ENCODE peak calls at places on chromosomes 16 and 17, in six cellular contexts. W, P, I, X, S and E are unnamed samples.

GRCh38 chr16:20976568-20976967 is 76.0 kb downstream of the LYRM1 start:
- DNase-seq in X (no peak), P (no peak), S (no peak), W (no peak), I (no peak), E (no peak)

GRCh38 chr17:32623196-32623595 is 136.4 kb downstream of the CDK5R1 start:
- DNase-seq in W (no peak), S (no peak), X (no peak), I (peak), P (no peak), E (no peak)

GRCh38 chr17:41689497-41690299 is 1.0 kb downstream of the EIF1 start:
- DNase-seq in P (no peak), X (no peak), W (no peak), I (peak), S (no peak), E (no peak)

GRCh38 chr17:6384481-6384880 is 50.4 kb downstream of the AIPL1 start:
- DNase-seq in W (no peak), X (no peak), I (no peak), P (no peak), S (no peak), E (no peak)

GRCh38 chr16:69417537-69418199 is 6.8 kb upstream of the CYB5B start:
- DNase-seq in W (no peak), P (no peak), S (peak), X (no peak), I (no peak), E (peak)

GRCh38 chr17:65362826-65363225 is 198.6 kb downstream of the AXIN2 start:
- DNase-seq in I (peak), S (no peak), W (no peak), P (no peak), X (no peak), E (peak)

GRCh38 chr17:82693168-82693867 is 5.2 kb downstream of the RAB40B start:
- DNase-seq in P (peak), I (no peak), S (no peak), X (peak), W (no peak), E (no peak)

GRCh38 chr17:8799851-8800212 is 667 bp upstream of the MFSD6L start:
- DNase-seq in P (no peak), S (no peak), W (no peak), X (no peak), I (no peak), E (no peak)

GRCh38 chr16:57388359-57389086 is 16.0 kb upstream of the CCL17 start:
- DNase-seq in S (no peak), P (no peak), W (no peak), I (no peak), X (no peak), E (no peak)

GRCh38 chr17:60745544-60745943 is 67.9 kb downstream of the BCAS3 start:
- DNase-seq in P (no peak), I (peak), X (no peak), S (no peak), W (no peak), E (no peak)

GRCh38 chr16:30896203-30896889 is at the start of gene CTF1:
- DNase-seq in W (peak), S (no peak), I (peak), P (peak), X (peak), E (no peak)

GRCh38 chr16:10036951-10037350 is 145.3 kb downstream of the GRIN2A start:
- DNase-seq in P (no peak), S (no peak), W (no peak), I (no peak), X (no peak), E (peak)

GRCh38 chr16:10040136-10041080 is 141.8 kb downstream of the GRIN2A start:
- DNase-seq in P (no peak), W (no peak), X (no peak), S (no peak), I (no peak), E (no peak)

GRCh38 chr16:10045291-10045775 is 136.9 kb downstream of the GRIN2A start:
- DNase-seq in I (no peak), P (no peak), X (no peak), W (no peak), S (no peak), E (no peak)

GRCh38 chr16:10037771-10038170 is 144.5 kb downstream of the GRIN2A start:
- DNase-seq in S (no peak), P (no peak), W (peak), X (no peak), I (no peak), E (no peak)

DNA sequence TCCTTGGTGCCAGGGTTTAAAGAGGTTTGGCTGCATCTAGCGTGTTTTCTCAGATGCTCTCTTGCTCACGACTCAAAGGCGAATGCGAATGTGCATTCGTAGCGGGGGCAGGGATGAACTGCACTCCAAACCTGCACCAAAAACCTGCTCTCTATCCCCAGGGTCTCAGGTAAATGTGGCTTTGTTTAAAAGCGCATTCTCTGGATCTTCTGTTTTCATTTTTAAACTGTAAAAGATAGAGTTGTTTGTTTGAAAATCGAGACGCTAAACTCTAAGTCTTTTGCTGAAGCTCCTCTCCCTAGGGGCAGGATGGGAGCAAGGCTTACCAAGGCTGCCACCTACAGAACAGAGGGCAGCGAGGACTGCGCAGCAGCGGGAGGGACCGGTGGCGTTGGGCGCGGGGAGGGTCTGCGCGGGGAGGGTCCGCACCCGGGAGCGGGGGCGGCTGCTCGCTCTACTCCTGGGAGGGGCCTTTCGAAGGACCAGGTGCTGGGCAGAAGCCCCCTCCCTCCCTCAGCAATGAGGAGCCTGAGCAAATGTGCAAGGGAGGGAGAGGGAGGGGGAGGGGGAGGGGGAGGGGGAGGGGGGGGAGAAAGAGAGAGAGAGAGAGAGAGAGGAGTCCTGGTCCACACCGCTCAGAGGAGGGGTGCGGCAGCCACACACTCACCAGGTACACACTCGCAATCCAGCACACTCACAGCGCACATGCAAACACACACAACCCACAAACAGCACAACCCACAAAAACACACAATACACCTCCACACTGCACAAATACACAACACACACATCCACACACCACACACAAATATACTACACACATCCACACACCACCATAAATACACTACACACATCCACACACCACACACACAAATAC is 142.8 kb downstream of the GRIN2A start:
- DNase-seq in S (peak), P (no peak), X (no peak), I (no peak), W (no peak), E (no peak)
- TF ChIP-seq CTCF in S (no peak), P (no peak), X (no peak), I (no peak), W (no peak), E (peak)

DNA sequence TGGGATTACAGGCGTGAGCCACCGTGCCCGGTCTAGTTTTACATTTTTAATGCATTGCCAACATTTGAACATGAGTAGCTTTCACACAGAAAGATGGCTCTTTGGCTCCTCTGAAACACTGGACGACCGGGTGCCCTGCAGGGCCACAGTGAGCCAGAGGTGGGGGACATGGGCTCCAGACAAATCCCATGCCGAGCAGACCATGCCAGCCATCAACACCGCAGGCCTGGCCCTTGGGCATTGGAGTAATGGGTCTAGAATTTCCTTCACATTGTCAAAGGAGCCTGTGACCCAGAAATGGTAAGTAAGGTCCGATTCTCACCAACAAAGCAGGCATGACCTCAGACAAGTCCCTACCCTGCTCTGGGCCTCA is 21.4 kb upstream of the MPRIP start:
- DNase-seq in X (no peak), P (no peak), I (no peak), W (no peak), S (no peak), E (no peak)
- H3K4me3 ChIP-seq in X (no peak), P (no peak), I (no peak), W (no peak), S (no peak), E (no peak)

DNA sequence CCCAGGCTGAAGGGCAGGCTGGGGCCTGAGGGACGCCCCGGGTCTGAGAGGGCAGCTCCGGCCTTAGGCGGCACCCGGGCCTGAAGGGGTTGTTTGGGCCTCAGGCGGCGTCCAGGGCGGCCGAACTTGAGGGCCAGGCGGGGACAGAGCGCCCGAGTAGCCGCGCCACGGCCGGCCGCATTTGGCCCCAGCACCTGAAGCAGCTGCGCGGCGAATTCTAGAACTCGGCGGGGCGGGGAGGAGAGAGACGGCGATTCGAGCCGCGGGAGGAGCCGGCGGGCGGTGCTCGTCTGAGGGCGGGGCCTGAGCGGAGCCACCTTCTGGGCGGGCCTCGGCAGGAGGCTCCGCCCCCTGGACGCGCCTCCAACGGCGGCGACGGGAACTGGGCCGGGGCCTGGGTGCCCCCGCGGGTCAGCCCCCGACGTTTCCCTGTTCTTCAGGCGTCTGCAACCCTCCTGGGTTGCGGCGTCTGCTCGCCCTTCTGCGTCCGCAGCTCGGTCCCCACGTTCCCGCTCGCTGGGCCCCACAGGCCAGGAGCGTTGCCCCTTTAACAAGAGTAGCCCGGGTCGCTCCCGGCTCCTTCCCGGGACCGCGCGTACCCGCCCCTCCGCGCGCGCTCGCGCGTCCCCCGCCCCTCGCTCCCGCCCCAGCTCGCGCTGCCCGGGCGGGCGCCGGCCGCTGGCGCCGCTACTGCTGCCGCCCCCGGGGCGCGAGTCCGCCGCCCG is at the start of the genes INCA1 and KIF1C:
- DNase-seq in X (peak), W (peak), I (peak), P (peak), S (peak), E (peak)
- TF ChIP-seq CTCF in X (peak), W (no peak), I (no peak), P (peak), S (no peak), E (no peak)

DNA sequence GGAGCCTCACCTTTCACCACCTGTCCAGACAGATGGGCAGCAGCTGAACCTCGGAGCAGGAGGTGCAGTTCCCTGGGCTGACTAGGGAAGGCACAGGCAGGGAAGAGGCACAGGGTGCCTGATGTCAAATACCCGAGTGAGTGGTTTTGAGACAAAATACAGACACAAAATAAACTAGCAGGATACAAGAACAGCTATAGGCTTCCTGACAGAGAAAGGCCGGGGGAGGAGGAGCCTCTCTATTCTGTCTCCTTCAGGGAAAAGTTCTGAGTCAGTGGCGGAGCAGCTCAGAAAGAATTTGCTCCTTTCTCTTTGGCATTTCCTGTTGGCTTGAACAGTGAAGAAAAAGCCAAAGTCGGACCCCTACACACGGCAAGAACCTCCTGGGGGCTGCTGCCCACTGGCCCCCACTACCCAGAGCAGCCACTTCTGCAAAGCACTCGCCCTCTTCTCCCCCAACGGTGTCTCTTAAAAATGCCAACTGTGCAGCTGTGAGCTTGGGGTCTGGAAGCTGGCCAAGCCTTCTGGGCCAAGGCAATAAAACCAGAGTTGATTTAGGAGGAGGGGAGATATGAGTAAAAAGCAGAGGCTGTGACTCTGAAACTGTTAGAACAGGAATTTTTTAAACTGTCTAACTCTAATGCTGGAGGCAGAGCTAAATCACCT is 14.4 kb upstream of the FAAP100 start:
- DNase-seq in X (peak), I (peak), P (no peak), W (peak), S (peak), E (peak)
- H3K4me3 ChIP-seq in X (no peak), I (peak), P (peak), W (peak), S (peak), E (no peak)

DNA sequence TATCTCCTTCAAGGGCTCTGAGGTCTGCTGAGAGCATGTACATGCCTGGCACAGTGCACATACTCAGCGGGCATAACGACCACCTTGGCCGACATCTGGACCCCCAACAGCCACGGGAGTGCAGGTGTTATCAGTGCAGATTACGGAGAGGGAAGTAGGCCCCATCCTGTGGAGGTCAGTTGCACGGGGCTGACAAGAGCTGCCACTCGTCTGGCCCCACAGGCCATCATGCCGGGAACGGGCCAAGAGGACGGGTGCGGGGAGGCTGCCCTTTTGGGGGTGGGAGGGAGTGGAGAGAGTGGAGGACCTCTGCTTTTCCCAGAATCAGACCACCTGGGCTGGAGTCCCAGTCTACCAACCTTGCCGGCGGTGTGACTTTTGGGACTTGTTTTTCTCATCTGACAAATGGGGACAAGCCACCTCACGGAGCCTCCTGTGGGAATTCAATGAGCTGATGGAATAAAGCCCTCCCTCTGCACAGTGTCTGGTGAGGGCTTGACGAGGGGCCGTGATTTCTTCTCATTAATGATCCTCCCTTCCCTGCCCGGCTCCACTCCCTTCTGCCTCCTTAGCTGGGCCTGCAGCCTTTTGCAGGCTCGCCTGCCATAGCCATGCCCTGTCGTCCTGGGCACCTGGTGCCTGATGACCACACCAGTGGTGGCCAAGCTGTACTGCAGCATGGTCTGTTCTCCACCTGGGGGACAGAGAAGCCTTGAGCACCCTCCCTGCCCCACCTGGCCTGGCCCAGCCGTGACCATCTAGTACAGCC is 4.6 kb downstream of the PRSS33 start:
- DNase-seq in S (no peak), P (peak), I (no peak), X (no peak), W (no peak), E (no peak)
- TF ChIP-seq CTCF in S (no peak), P (no peak), I (no peak), X (no peak), W (no peak), E (no peak)

GRCh38 chr17:39814497-39814896 is 49.6 kb downstream of the IKZF3 start:
- DNase-seq in X (no peak), I (no peak), W (no peak), S (no peak), P (no peak), E (no peak)
- H3K4me3 ChIP-seq in X (no peak), I (no peak), W (no peak), S (no peak), P (no peak), E (no peak)

GRCh38 chr17:50196036-50196435 is 5.4 kb downstream of the COL1A1 start:
- DNase-seq in W (no peak), X (no peak), P (no peak), I (no peak), S (no peak), E (no peak)

GRCh38 chr17:50194441-50195195 is 6.8 kb downstream of the COL1A1 start:
- DNase-seq in P (no peak), I (no peak), W (no peak), X (no peak), S (no peak), E (no peak)

GRCh38 chr17:50192873-50193274 is 8.6 kb downstream of the COL1A1 start:
- DNase-seq in S (no peak), I (no peak), P (no peak), W (no peak), X (no peak), E (no peak)

GRCh38 chr17:50196826-50197225 is 4.6 kb downstream of the COL1A1 start:
- DNase-seq in I (peak), P (no peak), X (peak), W (no peak), S (no peak), E (no peak)

DNA sequence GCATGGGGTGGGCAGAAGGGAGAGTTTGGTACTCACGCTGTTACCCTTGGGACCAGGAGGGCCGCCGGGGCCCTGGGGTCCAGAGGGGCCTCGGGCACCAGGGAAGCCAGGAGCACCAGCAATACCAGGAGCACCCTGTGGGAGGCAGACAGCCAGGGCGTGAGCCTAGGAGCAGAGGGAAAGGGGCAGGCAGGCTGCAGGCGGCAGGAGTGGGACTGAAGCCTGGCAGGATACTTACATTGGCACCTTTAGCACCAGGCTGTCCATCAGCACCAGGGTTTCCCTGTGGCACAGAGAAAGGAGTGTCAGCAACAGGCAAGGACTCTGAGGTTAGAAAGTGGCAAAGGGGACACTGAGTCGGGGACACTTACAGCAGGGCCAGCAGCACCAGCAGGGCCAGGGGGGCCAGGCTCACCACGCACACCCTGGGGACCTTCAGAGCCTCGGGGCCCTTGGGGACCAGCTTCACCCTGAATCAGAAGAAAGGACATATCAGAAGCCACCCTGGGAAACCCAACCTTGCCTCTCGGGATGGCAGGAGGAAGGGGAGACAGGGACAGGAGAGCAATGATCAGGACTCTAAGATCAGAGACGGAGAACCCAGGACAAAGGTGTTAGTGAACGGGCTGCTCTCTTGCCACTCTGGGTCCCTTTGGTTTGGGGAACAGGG is 6.1 kb downstream of the COL1A1 start:
- DNase-seq in W (no peak), P (no peak), S (no peak), I (peak), X (no peak), E (no peak)
- TF ChIP-seq CTCF in W (peak), P (no peak), S (peak), I (peak), X (no peak), E (peak)

GRCh38 chr16:23863511-23864422 is 28.0 kb downstream of the PRKCB start:
- DNase-seq in P (no peak), W (no peak), I (no peak), X (no peak), S (no peak), E (no peak)
- H3K4me3 ChIP-seq in P (no peak), W (no peak), I (no peak), X (no peak), S (no peak), E (no peak)

GRCh38 chr16:29864205-29864604 is 1.2 kb upstream of the CDIPT start:
- DNase-seq in P (no peak), I (no peak), S (no peak), X (no peak), W (no peak), E (no peak)

GRCh38 chr16:29863669-29863984 is 601 bp upstream of the CDIPT start:
- DNase-seq in I (no peak), X (no peak), P (no peak), W (no peak), S (no peak), E (no peak)

GRCh38 chr16:29860218-29860617 is 2.8 kb downstream of the CDIPT start:
- DNase-seq in S (no peak), W (no peak), X (no peak), I (no peak), P (no peak), E (no peak)

GRCh38 chr16:29862884-29863668 is at the start of gene CDIPT:
- DNase-seq in S (peak), P (peak), I (peak), W (peak), X (peak), E (peak)

DNA sequence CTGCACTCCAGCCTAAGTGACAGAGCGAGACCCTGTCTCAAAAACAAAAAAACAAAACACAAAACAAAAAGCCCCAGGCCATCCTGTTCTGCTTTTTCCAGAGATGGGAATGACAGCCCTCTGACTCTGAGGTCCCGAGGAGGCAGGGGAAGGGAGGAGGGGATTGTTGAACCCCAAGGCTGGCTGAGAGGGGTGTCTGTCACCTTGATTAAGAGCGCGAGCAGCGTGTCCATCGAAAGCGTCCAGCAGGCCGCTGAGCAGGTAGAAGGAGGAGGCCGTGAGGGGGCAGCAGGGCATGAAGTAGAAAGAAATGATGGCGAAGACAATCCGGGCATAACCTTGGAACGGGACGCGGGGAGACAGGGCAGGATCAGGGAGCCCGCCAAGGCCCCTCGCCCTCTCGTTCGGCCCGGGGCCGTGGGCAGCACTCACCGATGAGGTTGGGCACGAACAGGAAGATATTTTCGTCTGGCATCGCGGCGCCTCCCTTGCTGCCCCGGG is 593 bp downstream of the CDIPT start:
- DNase-seq in S (no peak), P (no peak), W (no peak), X (no peak), I (peak), E (no peak)
- TF ChIP-seq CTCF in S (no peak), P (no peak), W (no peak), X (no peak), I (peak), E (peak)